ENCODE peak calls at places on chromosomes 11 and 22, in ten cellular contexts. R is heart right ventricle, C is body of pancreas, Z is dorsolateral prefrontal cortex, V is BJ, S is GM12865, U is AG10803, E is AG09309, N is OCI-LY7, Y is lower leg skin. B is an unnamed sample.

GRCh38 chr11:123404626-123405025 is 25.4 kb upstream of the GRAMD1B start:
- DNase-seq in R (no peak), C (no peak), Z (no peak), V (no peak), S (no peak), U (no peak), E (no peak), N (no peak), Y (no peak), B (no peak)

GRCh38 chr22:32487021-32487420 is 12.4 kb downstream of the FBXO7 start:
- DNase-seq in R (no peak), C (no peak), Z (no peak), V (no peak), S (no peak), U (no peak), E (no peak), N (no peak), Y (no peak), B (no peak)

GRCh38 chr11:113876074-113876797 is 864 bp upstream of the USP28 start:
- DNase-seq in R (no peak), C (no peak), Z (no peak), V (no peak), S (peak), U (no peak), E (no peak), N (peak), Y (no peak), B (no peak)

GRCh38 chr11:130828741-130829140 is 87.5 kb downstream of the SNX19 start:
- DNase-seq in R (no peak), C (no peak), Z (no peak), V (no peak), S (no peak), U (no peak), E (no peak), N (no peak), Y (no peak), B (no peak)

GRCh38 chr22:29044657-29045176 is 16.9 kb downstream of the C22orf31 start:
- DNase-seq in R (no peak), C (no peak), Z (no peak), V (no peak), S (no peak), U (peak), E (no peak), N (no peak), Y (no peak), B (no peak)

GRCh38 chr11:15707971-15708370 is 593.2 kb downstream of the INSC start:
- DNase-seq in R (peak), C (peak), Z (no peak), V (peak), S (no peak), U (no peak), E (no peak), N (no peak), Y (peak), B (no peak)

GRCh38 chr11:122852071-122852831 is 14.0 kb downstream of the CRTAM start:
- DNase-seq in R (no peak), C (no peak), Z (peak), V (no peak), S (peak), U (peak), E (no peak), N (no peak), Y (no peak), B (no peak)

GRCh38 chr22:46929046-46929688 is 166.7 kb downstream of the TBC1D22A start:
- DNase-seq in R (no peak), C (no peak), Z (no peak), V (no peak), S (no peak), U (no peak), E (no peak), N (no peak), Y (no peak), B (no peak)

GRCh38 chr22:50613291-50613981 is 12.8 kb downstream of the MAPK8IP2 start:
- DNase-seq in R (peak), C (peak), Z (no peak), V (no peak), S (no peak), U (peak), E (no peak), N (no peak), Y (no peak), B (no peak)

GRCh38 chr11:43579171-43579918 is 101.2 kb upstream of the HSD17B12 start:
- DNase-seq in R (no peak), C (no peak), Z (no peak), V (no peak), S (peak), U (no peak), E (no peak), N (peak), Y (no peak), B (peak)

GRCh38 chr11:28756977-28757376 is 648.8 kb downstream of the METTL15 start:
- DNase-seq in R (no peak), C (no peak), Z (no peak), V (peak), S (no peak), U (peak), E (peak), N (no peak), Y (no peak), B (no peak)

GRCh38 chr11:67648140-67648795 is 2.3 kb downstream of the ACY3 start:
- DNase-seq in R (no peak), C (peak), Z (no peak), V (no peak), S (peak), U (no peak), E (no peak), N (peak), Y (no peak), B (peak)

GRCh38 chr11:64004590-64004984 is 18.3 kb downstream of the OTUB1 start:
- DNase-seq in R (no peak), C (no peak), Z (no peak), V (no peak), S (no peak), U (no peak), E (no peak), N (no peak), Y (no peak), B (no peak)

GRCh38 chr11:39139581-39139980 is 2319.9 kb downstream of the LRRC4C start:
- DNase-seq in R (no peak), C (no peak), Z (no peak), V (no peak), S (no peak), U (no peak), E (no peak), N (no peak), Y (no peak), B (no peak)

GRCh38 chr22:46752286-46752685 is 10.2 kb upstream of the TBC1D22A start:
- DNase-seq in R (no peak), C (no peak), Z (no peak), V (no peak), S (no peak), U (no peak), E (no peak), N (no peak), Y (no peak), B (no peak)

GRCh38 chr11:35424157-35424945 is 5.0 kb upstream of the SLC1A2 start:
- DNase-seq in R (no peak), C (no peak), Z (no peak), V (peak), S (no peak), U (peak), E (peak), N (no peak), Y (no peak), B (no peak)

GRCh38 chr11:63573881-63574855 is 11.0 kb upstream of the PLAAT2 start:
- DNase-seq in R (peak), C (no peak), Z (no peak), V (no peak), S (peak), U (peak), E (peak), N (peak), Y (no peak), B (no peak)

GRCh38 chr22:20520093-20520511 is 12.7 kb downstream of the MED15 start:
- DNase-seq in R (no peak), C (no peak), Z (no peak), V (no peak), S (no peak), U (peak), E (no peak), N (no peak), Y (no peak), B (no peak)

GRCh38 chr11:47431356-47432083 is 5.3 kb upstream of the PSMC3 start:
- DNase-seq in R (no peak), C (no peak), Z (no peak), V (no peak), S (no peak), U (no peak), E (no peak), N (no peak), Y (no peak), B (no peak)

GRCh38 chr11:14422052-14422813 is 63.2 kb upstream of the RRAS2 start:
- DNase-seq in R (peak), C (peak), Z (peak), V (peak), S (no peak), U (peak), E (peak), N (no peak), Y (peak), B (no peak)

GRCh38 chr11:134636071-134636470 is 224.0 kb upstream of the B3GAT1 start:
- DNase-seq in R (no peak), C (no peak), Z (no peak), V (no peak), S (no peak), U (no peak), E (no peak), N (no peak), Y (no peak), B (no peak)

GRCh38 chr11:128713595-128713994 is 19.7 kb downstream of the FLI1 start:
- DNase-seq in R (no peak), C (no peak), Z (no peak), V (no peak), S (peak), U (no peak), E (no peak), N (no peak), Y (no peak), B (no peak)

GRCh38 chr22:36373258-36373579 is 14.5 kb downstream of the MYH9 start:
- DNase-seq in R (no peak), C (peak), Z (no peak), V (no peak), S (no peak), U (no peak), E (no peak), N (no peak), Y (no peak), B (no peak)

GRCh38 chr11:76216536-76217326 is 10.4 kb upstream of the WNT11 start:
- DNase-seq in R (no peak), C (no peak), Z (no peak), V (no peak), S (no peak), U (peak), E (no peak), N (no peak), Y (no peak), B (no peak)

GRCh38 chr22:19810381-19811141 is 44.1 kb downstream of the GNB1L start:
- DNase-seq in R (no peak), C (peak), Z (no peak), V (no peak), S (no peak), U (peak), E (peak), N (no peak), Y (no peak), B (no peak)

GRCh38 chr11:67345949-67346819 is 7.2 kb downstream of the POLD4 start:
- DNase-seq in R (no peak), C (peak), Z (no peak), V (no peak), S (peak), U (peak), E (peak), N (peak), Y (no peak), B (no peak)

GRCh38 chr22:20963201-20964052 is 3.6 kb upstream of the AIFM3 start:
- DNase-seq in R (no peak), C (no peak), Z (no peak), V (no peak), S (no peak), U (no peak), E (no peak), N (no peak), Y (no peak), B (no peak)

GRCh38 chr22:44697423-44698179 is 4.4 kb upstream of the PRR5 start:
- DNase-seq in R (peak), C (peak), Z (peak), V (no peak), S (peak), U (peak), E (no peak), N (peak), Y (peak), B (peak)

GRCh38 chr11:97912629-97913028 is 1108.1 kb upstream of the CNTN5 start:
- DNase-seq in R (no peak), C (no peak), Z (no peak), V (no peak), S (no peak), U (no peak), E (no peak), N (no peak), Y (no peak), B (no peak)

GRCh38 chr11:126567419-126567818 is 211.9 kb downstream of the ST3GAL4 start:
- DNase-seq in R (no peak), C (no peak), Z (no peak), V (no peak), S (no peak), U (no peak), E (no peak), N (no peak), Y (no peak), B (no peak)

GRCh38 chr22:46748948-46749681 is 11.1 kb upstream of the CERK start:
- DNase-seq in R (no peak), C (no peak), Z (no peak), V (no peak), S (no peak), U (peak), E (no peak), N (no peak), Y (no peak), B (no peak)

GRCh38 chr22:24190159-24190540 is 8.9 kb downstream of the SUSD2 start:
- DNase-seq in R (no peak), C (peak), Z (no peak), V (no peak), S (no peak), U (no peak), E (no peak), N (no peak), Y (no peak), B (no peak)

GRCh38 chr11:250740-251299 is 14.0 kb downstream of the PSMD13 start:
- DNase-seq in R (peak), C (peak), Z (no peak), V (no peak), S (peak), U (peak), E (no peak), N (peak), Y (peak), B (no peak)

GRCh38 chr11:1039481-1040427 is 3.2 kb upstream of the MUC6 start:
- DNase-seq in R (no peak), C (peak), Z (no peak), V (no peak), S (no peak), U (no peak), E (no peak), N (no peak), Y (no peak), B (no peak)

GRCh38 chr11:36213050-36213840 is 76.0 kb downstream of the COMMD9 start:
- DNase-seq in R (no peak), C (no peak), Z (no peak), V (no peak), S (no peak), U (no peak), E (no peak), N (no peak), Y (no peak), B (no peak)

GRCh38 chr22:49209452-49210195 is 618.0 kb downstream of the BRD1 start:
- DNase-seq in R (no peak), C (peak), Z (peak), V (no peak), S (no peak), U (no peak), E (no peak), N (no peak), Y (no peak), B (no peak)

GRCh38 chr11:64340671-64341335 is 799 bp downstream of the CCDC88B start:
- DNase-seq in R (no peak), C (no peak), Z (no peak), V (no peak), S (peak), U (no peak), E (no peak), N (peak), Y (no peak), B (peak)

GRCh38 chr11:8040261-8040920 is 40.6 kb upstream of the TUB start:
- DNase-seq in R (no peak), C (no peak), Z (no peak), V (no peak), S (no peak), U (no peak), E (no peak), N (no peak), Y (no peak), B (no peak)

GRCh38 chr11:34757026-34757451 is 136.1 kb downstream of the EHF start:
- DNase-seq in R (no peak), C (no peak), Z (no peak), V (no peak), S (no peak), U (no peak), E (no peak), N (no peak), Y (no peak), B (no peak)

GRCh38 chr11:93225642-93226041 is 27.9 kb upstream of the SLC36A4 start:
- DNase-seq in R (no peak), C (no peak), Z (no peak), V (no peak), S (peak), U (peak), E (no peak), N (peak), Y (no peak), B (no peak)

GRCh38 chr11:80023416-80023815 is 582.6 kb upstream of the TENM4 start:
- DNase-seq in R (no peak), C (no peak), Z (no peak), V (no peak), S (no peak), U (no peak), E (no peak), N (no peak), Y (no peak), B (no peak)
- TF ChIP-seq CTCF in R (no peak), C (no peak), Z (no peak), V (no peak), S (no peak), U (no peak), E (no peak), N (no peak), Y (no peak), B (no peak)

GRCh38 chr11:46294365-46295309 is 17.2 kb downstream of the CREB3L1 start:
- DNase-seq in R (no peak), C (no peak), Z (no peak), V (peak), S (no peak), U (peak), E (peak), N (no peak), Y (no peak), B (no peak)
- H3K4me3 ChIP-seq in R (peak), C (no peak), Z (peak), V (peak), S (peak), U (peak), E (peak), N (no peak), Y (no peak), B (peak)

GRCh38 chr22:38843201-38843715 is 570 bp downstream of the NPTXR start:
- DNase-seq in R (no peak), C (peak), Z (no peak), V (no peak), S (peak), U (peak), E (no peak), N (no peak), Y (no peak), B (peak)
- TF ChIP-seq CTCF in R (peak), C (no peak), Z (no peak), V (peak), S (peak), U (peak), E (peak), N (no peak), Y (no peak), B (no peak)

GRCh38 chr11:69650081-69650831 is 9.3 kb downstream of the CCND1 start:
- DNase-seq in R (no peak), C (no peak), Z (no peak), V (no peak), S (no peak), U (peak), E (no peak), N (no peak), Y (no peak), B (no peak)
- H3K4me3 ChIP-seq in R (no peak), C (no peak), Z (no peak), V (no peak), S (no peak), U (no peak), E (no peak), N (no peak), Y (no peak), B (no peak)

GRCh38 chr11:72885853-72886252 is 71.6 kb downstream of the ATG16L2 start:
- DNase-seq in R (no peak), C (no peak), Z (no peak), V (no peak), S (no peak), U (no peak), E (no peak), N (no peak), Y (no peak), B (no peak)
- TF ChIP-seq CTCF in R (no peak), C (no peak), Z (no peak), V (no peak), S (no peak), U (no peak), E (no peak), N (no peak), Y (no peak), B (no peak)

GRCh38 chr11:65383778-65384177 is 1.3 kb upstream of the SLC25A45 start:
- DNase-seq in R (no peak), C (no peak), Z (no peak), V (no peak), S (no peak), U (no peak), E (no peak), N (no peak), Y (no peak), B (no peak)

GRCh38 chr11:65386307-65387081 is at the start of gene FRMD8:
- DNase-seq in R (peak), C (peak), Z (peak), V (no peak), S (peak), U (peak), E (no peak), N (peak), Y (peak), B (peak)

GRCh38 chr11:65382036-65382803 is at the start of gene SLC25A45:
- DNase-seq in R (peak), C (peak), Z (peak), V (peak), S (peak), U (peak), E (peak), N (peak), Y (peak), B (peak)

GRCh38 chr11:65382804-65383368 is 440 bp upstream of the SLC25A45 start:
- DNase-seq in R (no peak), C (peak), Z (no peak), V (no peak), S (no peak), U (peak), E (no peak), N (no peak), Y (no peak), B (no peak)

DNA sequence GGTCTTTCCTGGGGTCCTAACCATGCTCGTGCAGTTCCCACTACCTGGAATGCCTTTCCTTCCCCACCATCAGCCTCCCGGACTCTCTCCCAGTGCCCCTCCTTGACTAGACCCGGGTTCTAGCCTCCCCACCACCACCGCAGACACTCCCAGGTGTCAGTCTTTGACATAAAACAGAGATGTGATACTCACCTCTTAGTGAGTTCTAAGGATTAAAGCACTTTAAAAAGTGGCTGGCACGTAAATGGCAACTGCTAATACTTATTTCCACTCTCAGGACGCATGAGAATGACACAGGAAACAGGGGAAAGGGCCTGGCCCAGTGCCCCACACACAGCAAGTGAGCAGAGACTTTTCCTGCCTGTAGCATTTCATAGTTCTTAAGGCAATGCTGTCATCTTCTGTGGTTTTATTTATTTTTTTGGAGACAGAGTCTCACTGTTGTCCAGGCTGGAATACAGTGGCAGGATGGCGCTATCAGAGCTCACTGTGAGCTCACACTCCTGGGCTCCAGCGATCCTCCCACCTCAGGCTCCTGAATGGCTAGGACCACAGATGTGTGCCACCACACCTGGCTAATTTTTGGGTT is 1.9 kb upstream of the SLC25A45 start:
- DNase-seq in R (no peak), C (peak), Z (no peak), V (no peak), S (no peak), U (peak), E (no peak), N (no peak), Y (no peak), B (no peak)
- H3K4me3 ChIP-seq in R (no peak), C (no peak), Z (no peak), V (no peak), S (no peak), U (no peak), E (no peak), N (no peak), Y (no peak), B (no peak)